ENCODE peak calls at places on chromosome X, in seven cellular contexts. F is transverse colon, B is stomach, Y is adrenal gland, Q is HCT116, A is A549, U is heart left ventricle. Z is an unnamed sample.

GRCh38 chrX:109873576-109873975 is 129.3 kb upstream of the TMEM164 start:
- DNase-seq in F (no peak), B (no peak), Y (no peak), Q (no peak), A (no peak), U (no peak), Z (no peak)

GRCh38 chrX:109952050-109952449 is 50.9 kb upstream of the TMEM164 start:
- DNase-seq in F (no peak), B (no peak), Y (no peak), Q (no peak), A (no peak), U (peak), Z (no peak)

GRCh38 chrX:33336783-33337182 is 125.4 kb upstream of the DMD start:
- DNase-seq in F (no peak), B (no peak), Y (peak), Q (no peak), A (no peak), U (peak), Z (peak)

GRCh38 chrX:149829751-149830191 is 48.0 kb downstream of the MAGEA9 start:
- DNase-seq in F (no peak), B (no peak), Y (no peak), Q (no peak), A (no peak), U (no peak), Z (no peak)

GRCh38 chrX:2693526-2694002 is 2.5 kb downstream of the CD99 start:
- DNase-seq in F (no peak), B (no peak), Y (no peak), Q (no peak), A (no peak), U (no peak), Z (no peak)

GRCh38 chrX:108399427-108400165 is 38.6 kb downstream of the COL4A6 start:
- DNase-seq in F (no peak), B (no peak), Y (no peak), Q (no peak), A (no peak), U (no peak), Z (peak)

GRCh38 chrX:133661962-133662839 is 246.9 kb upstream of the GPC4 start:
- DNase-seq in F (no peak), B (no peak), Y (no peak), Q (no peak), A (no peak), U (no peak), Z (no peak)

GRCh38 chrX:49273181-49273727 is 3.7 kb downstream of the PPP1R3F start:
- DNase-seq in F (no peak), B (no peak), Y (no peak), Q (no peak), A (no peak), U (no peak), Z (no peak)

GRCh38 chrX:8971116-8971515 is 62.8 kb downstream of the FAM9B start:
- DNase-seq in F (no peak), B (no peak), Y (no peak), Q (peak), A (peak), U (no peak), Z (no peak)

GRCh38 chrX:153525451-153525850 is 8.0 kb downstream of the ATP2B3 start:
- DNase-seq in F (no peak), B (no peak), Y (no peak), Q (no peak), A (no peak), U (no peak), Z (no peak)

GRCh38 chrX:123884809-123885408 is 25.1 kb downstream of the XIAP start:
- DNase-seq in F (no peak), B (no peak), Y (peak), Q (no peak), A (peak), U (no peak), Z (peak)

GRCh38 chrX:131741103-131741581 is 197.3 kb downstream of the OR13H1 start:
- DNase-seq in F (peak), B (peak), Y (peak), Q (no peak), A (no peak), U (no peak), Z (no peak)

GRCh38 chrX:143621276-143621675 is 14.6 kb downstream of the SLITRK4 start:
- DNase-seq in F (no peak), B (no peak), Y (no peak), Q (no peak), A (no peak), U (no peak), Z (no peak)

GRCh38 chrX:40144576-40144975 is 46.8 kb upstream of the BCOR start:
- DNase-seq in F (no peak), B (no peak), Y (no peak), Q (no peak), A (no peak), U (no peak), Z (no peak)

GRCh38 chrX:46298821-46299220 is 246.4 kb downstream of the ZNF674 start:
- DNase-seq in F (no peak), B (no peak), Y (no peak), Q (no peak), A (no peak), U (no peak), Z (no peak)

GRCh38 chrX:138756234-138756633 is 44.7 kb upstream of the FGF13 start:
- DNase-seq in F (no peak), B (no peak), Y (peak), Q (no peak), A (no peak), U (peak), Z (no peak)

GRCh38 chrX:623599-624323 is 6.8 kb upstream of the SHOX start:
- DNase-seq in F (no peak), B (no peak), Y (no peak), Q (no peak), A (no peak), U (no peak), Z (no peak)

GRCh38 chrX:9842541-9842940 is 56.3 kb downstream of the SHROOM2 start:
- DNase-seq in F (peak), B (no peak), Y (no peak), Q (no peak), A (no peak), U (no peak), Z (no peak)

GRCh38 chrX:15664487-15665444 is at the start of gene CLTRN:
- DNase-seq in F (no peak), B (no peak), Y (no peak), Q (no peak), A (no peak), U (no peak), Z (no peak)
- H3K4me3 ChIP-seq in F (no peak), B (no peak), Y (no peak), Q (no peak), A (no peak), U (no peak), Z (no peak)

GRCh38 chrX:80181079-80181478 is 166.5 kb downstream of the TBX22 start:
- DNase-seq in F (no peak), B (no peak), Y (no peak), Q (no peak), A (no peak), U (no peak), Z (no peak)
- TF ChIP-seq POLR2A in F (no peak), B (no peak), Y (no peak), Q (no peak), A (no peak), U (no peak), Z (no peak)

GRCh38 chrX:102339312-102340298 is 92.6 kb downstream of the NXF2 start:
- DNase-seq in F (no peak), B (no peak), Y (no peak), Q (no peak), A (no peak), U (no peak), Z (no peak)

GRCh38 chrX:102338162-102338561 is 91.2 kb downstream of the NXF2 start:
- DNase-seq in F (no peak), B (no peak), Y (no peak), Q (no peak), A (no peak), U (no peak), Z (no peak)

GRCh38 chrX:102345916-102346315 is 93.9 kb downstream of the NXF2B start:
- DNase-seq in F (peak), B (peak), Y (peak), Q (no peak), A (peak), U (peak), Z (peak)

GRCh38 chrX:102341867-102342266 is 94.9 kb downstream of the NXF2 start:
- DNase-seq in F (no peak), B (no peak), Y (no peak), Q (no peak), A (no peak), U (no peak), Z (no peak)
- TF ChIP-seq CTCF in F (no peak), B (no peak), Y (no peak), Q (peak), A (no peak), U (no peak), Z (no peak)

DNA sequence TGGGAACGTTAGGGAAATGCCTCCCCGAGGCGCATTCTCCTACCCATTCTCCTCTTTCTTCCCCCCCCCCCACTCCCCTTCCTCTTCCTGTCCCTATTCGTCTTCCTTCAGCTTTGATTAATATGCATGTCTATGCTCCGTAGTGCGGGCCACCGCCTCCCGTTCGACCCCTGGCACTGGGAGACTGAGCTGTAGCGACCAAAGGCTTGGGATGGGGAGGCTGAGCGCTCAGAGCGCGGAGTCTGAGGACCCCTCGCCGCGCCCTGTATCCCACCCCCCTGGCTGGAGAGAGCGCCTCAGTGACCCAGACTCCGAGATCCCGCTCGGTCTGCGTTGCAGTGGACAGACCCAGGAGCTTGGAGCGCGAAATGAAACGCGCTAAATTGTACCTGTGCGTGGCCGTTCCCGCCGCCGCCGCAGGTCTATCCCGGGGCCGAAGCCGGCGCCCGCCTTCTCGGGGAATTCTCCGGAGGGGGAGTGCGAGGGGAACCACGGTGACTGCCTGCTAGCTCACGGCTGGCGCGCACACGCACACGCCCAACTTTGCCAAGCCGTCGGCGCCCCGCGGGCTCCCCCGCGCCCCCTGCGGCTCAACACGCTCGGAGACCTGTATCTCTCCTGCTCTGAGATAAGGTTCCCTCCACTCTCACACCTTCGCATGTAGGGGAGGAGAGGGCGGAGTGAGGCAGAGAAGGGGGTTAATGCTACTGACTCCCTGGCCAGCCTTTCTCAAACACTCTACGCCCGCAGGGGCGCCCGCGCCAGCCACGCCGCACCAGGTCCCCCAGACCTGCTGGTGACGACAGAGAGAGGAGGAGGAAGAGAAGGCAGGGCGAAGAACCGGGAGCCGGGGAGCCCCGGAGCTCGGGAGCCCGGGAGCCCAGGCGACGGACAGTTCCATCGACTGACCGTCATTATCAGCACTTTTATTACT is 1.5 kb upstream of the PTCHD1 start:
- DNase-seq in F (peak), B (no peak), Y (no peak), Q (no peak), A (no peak), U (no peak), Z (no peak)
- H3K4me3 ChIP-seq in F (peak), B (peak), Y (no peak), Q (no peak), A (peak), U (peak), Z (peak)

DNA sequence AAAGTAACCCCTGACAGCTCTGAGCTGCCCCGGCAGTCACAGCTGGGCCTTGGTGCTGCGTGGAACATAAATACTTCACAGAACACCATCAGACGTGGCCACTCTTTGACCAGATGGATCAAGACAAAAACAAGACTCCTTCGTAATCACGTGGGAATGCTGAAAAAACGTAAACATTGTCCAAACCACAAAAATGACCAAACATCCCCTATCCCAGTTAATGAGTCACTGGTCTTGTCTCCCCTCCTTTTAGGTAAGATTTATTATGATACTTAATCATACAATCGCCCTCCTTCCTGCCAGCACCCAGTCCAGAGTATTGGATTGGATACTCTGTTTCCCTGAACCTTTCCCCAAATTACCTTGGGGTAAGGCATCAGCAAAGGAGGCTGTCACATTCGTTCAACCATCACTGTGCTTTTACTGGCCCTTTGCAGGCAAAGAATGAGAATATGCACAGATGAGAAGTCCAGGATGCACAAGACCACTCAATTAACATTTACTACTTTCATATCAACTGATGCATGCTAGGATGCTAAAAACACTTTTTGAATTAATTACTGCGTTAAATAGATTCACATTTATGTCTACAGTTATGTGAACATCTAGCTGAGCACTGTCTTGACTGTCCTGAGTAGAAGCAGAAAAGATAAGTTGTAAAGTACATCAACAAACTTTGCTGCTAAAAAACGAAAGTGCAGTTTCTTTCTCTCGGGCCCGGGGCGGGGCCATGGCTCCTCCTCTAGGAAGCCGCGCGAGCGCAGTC is 502 bp upstream of the TCEANC start:
- DNase-seq in F (no peak), B (no peak), Y (no peak), Q (peak), A (peak), U (no peak), Z (no peak)
- TF ChIP-seq POLR2A in F (no peak), B (no peak), Y (no peak), Q (no peak), A (no peak), U (no peak), Z (no peak)

Z was measured in prostate gland.